ENCODE peak calls at places on chromosomes 7 and 10, in eight cellular contexts. One of them, this sample, is unnamed.

GRCh38 chr7:102446387-102447156 is 13.2 kb downstream of the ORAI2 start:
- DNase-seq in pancreas: no peak
- DNase-seq in Peyer's patch: peak
- DNase-seq in substantia nigra: no peak
- DNase-seq in PC-9: no peak
- DNase-seq in GM23248: no peak
- DNase-seq in CD4-positive, alpha-beta T cell: no peak
- DNase-seq in fibroblast of lung: no peak
- DNase-seq in this sample: no peak

GRCh38 chr10:55024718-55025117 is 223.7 kb upstream of the PCDH15 start:
- DNase-seq in fibroblast of lung: peak
- DNase-seq in PC-9: no peak
- DNase-seq in CD4-positive, alpha-beta T cell: no peak
- DNase-seq in GM23248: peak
- DNase-seq in substantia nigra: no peak
- DNase-seq in Peyer's patch: no peak
- DNase-seq in pancreas: no peak
- DNase-seq in this sample: no peak

GRCh38 chr10:36538945-36539586 is 586.3 kb upstream of the ANKRD30A start:
- DNase-seq in Peyer's patch: no peak
- DNase-seq in pancreas: no peak
- DNase-seq in CD4-positive, alpha-beta T cell: no peak
- DNase-seq in GM23248: peak
- DNase-seq in substantia nigra: no peak
- DNase-seq in PC-9: peak
- DNase-seq in fibroblast of lung: peak
- DNase-seq in this sample: no peak

GRCh38 chr7:42283553-42283952 is 46.5 kb upstream of the GLI3 start:
- DNase-seq in Peyer's patch: no peak
- DNase-seq in PC-9: no peak
- DNase-seq in substantia nigra: no peak
- DNase-seq in CD4-positive, alpha-beta T cell: no peak
- DNase-seq in GM23248: peak
- DNase-seq in pancreas: no peak
- DNase-seq in fibroblast of lung: no peak
- DNase-seq in this sample: no peak

GRCh38 chr7:48424731-48425130 is 253.5 kb downstream of the ABCA13 start:
- DNase-seq in substantia nigra: no peak
- DNase-seq in Peyer's patch: no peak
- DNase-seq in CD4-positive, alpha-beta T cell: no peak
- DNase-seq in PC-9: peak
- DNase-seq in pancreas: no peak
- DNase-seq in fibroblast of lung: peak
- DNase-seq in GM23248: peak
- DNase-seq in this sample: no peak

GRCh38 chr7:70352088-70352487 is 753.8 kb downstream of the AUTS2 start:
- DNase-seq in PC-9: no peak
- DNase-seq in substantia nigra: no peak
- DNase-seq in GM23248: no peak
- DNase-seq in CD4-positive, alpha-beta T cell: no peak
- DNase-seq in pancreas: no peak
- DNase-seq in Peyer's patch: no peak
- DNase-seq in fibroblast of lung: no peak
- DNase-seq in this sample: no peak

GRCh38 chr7:155296788-155297516 is 726 bp upstream of the INSIG1 start:
- DNase-seq in pancreas: peak
- DNase-seq in Peyer's patch: peak
- DNase-seq in PC-9: peak
- DNase-seq in GM23248: peak
- DNase-seq in substantia nigra: peak
- DNase-seq in CD4-positive, alpha-beta T cell: peak
- DNase-seq in fibroblast of lung: peak
- DNase-seq in this sample: no peak

GRCh38 chr7:42856605-42856987 is 55.3 kb downstream of the C7orf25 start:
- DNase-seq in CD4-positive, alpha-beta T cell: no peak
- DNase-seq in substantia nigra: no peak
- DNase-seq in fibroblast of lung: no peak
- DNase-seq in pancreas: no peak
- DNase-seq in Peyer's patch: no peak
- DNase-seq in GM23248: peak
- DNase-seq in PC-9: no peak
- DNase-seq in this sample: no peak

GRCh38 chr10:25600651-25601050 is 333.4 kb upstream of the MYO3A start:
- DNase-seq in CD4-positive, alpha-beta T cell: no peak
- DNase-seq in PC-9: no peak
- DNase-seq in GM23248: no peak
- DNase-seq in fibroblast of lung: no peak
- DNase-seq in Peyer's patch: no peak
- DNase-seq in substantia nigra: no peak
- DNase-seq in pancreas: no peak
- DNase-seq in this sample: no peak

GRCh38 chr10:132066812-132067211 is 1.1 kb downstream of the JAKMIP3 start:
- DNase-seq in pancreas: no peak
- DNase-seq in Peyer's patch: no peak
- DNase-seq in CD4-positive, alpha-beta T cell: no peak
- DNase-seq in substantia nigra: no peak
- DNase-seq in GM23248: no peak
- DNase-seq in PC-9: no peak
- DNase-seq in fibroblast of lung: no peak
- DNase-seq in this sample: no peak

GRCh38 chr10:132064082-132064755 is 1.5 kb upstream of the JAKMIP3 start:
- DNase-seq in pancreas: no peak
- DNase-seq in PC-9: no peak
- DNase-seq in GM23248: no peak
- DNase-seq in substantia nigra: peak
- DNase-seq in fibroblast of lung: no peak
- DNase-seq in CD4-positive, alpha-beta T cell: no peak
- DNase-seq in Peyer's patch: no peak
- DNase-seq in this sample: peak

GRCh38 chr10:132064771-132065437 is 842 bp upstream of the JAKMIP3 start:
- DNase-seq in fibroblast of lung: no peak
- DNase-seq in Peyer's patch: no peak
- DNase-seq in GM23248: no peak
- DNase-seq in CD4-positive, alpha-beta T cell: no peak
- DNase-seq in substantia nigra: no peak
- DNase-seq in PC-9: no peak
- DNase-seq in pancreas: no peak
- DNase-seq in this sample: no peak

GRCh38 chr10:132065491-132066105 is at the start of gene JAKMIP3:
- DNase-seq in substantia nigra: peak
- DNase-seq in CD4-positive, alpha-beta T cell: no peak
- DNase-seq in Peyer's patch: no peak
- DNase-seq in fibroblast of lung: peak
- DNase-seq in GM23248: peak
- DNase-seq in pancreas: peak
- DNase-seq in PC-9: peak
- DNase-seq in this sample: peak

DNA sequence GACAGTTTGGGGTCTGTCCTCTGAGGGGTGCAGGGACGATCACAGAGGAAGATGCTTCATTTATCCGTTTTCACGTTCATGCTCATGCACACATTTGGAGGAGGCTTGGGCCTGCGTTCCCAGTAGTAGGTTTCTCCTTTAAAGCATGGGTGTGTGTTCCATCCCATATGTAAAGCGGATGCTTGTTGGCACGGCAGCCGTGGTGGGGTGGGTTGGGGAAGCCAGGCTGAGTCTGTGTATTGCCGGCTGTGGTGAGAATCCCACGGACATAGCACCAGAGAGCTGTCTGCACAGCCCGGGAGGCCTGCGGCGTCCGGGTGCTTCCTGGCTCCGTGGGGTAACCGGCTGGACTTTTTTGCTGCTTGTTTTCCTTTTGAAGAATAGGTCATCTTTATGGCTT is 440 bp downstream of the JAKMIP3 start:
- DNase-seq in Peyer's patch: no peak
- DNase-seq in PC-9: no peak
- DNase-seq in GM23248: peak
- DNase-seq in fibroblast of lung: no peak
- DNase-seq in substantia nigra: no peak
- DNase-seq in pancreas: no peak
- DNase-seq in CD4-positive, alpha-beta T cell: no peak
- DNase-seq in this sample: peak
- H3K27ac ChIP-seq in Peyer's patch: peak
- H3K27ac ChIP-seq in PC-9: peak
- H3K27ac ChIP-seq in GM23248: peak
- H3K27ac ChIP-seq in fibroblast of lung: peak
- H3K27ac ChIP-seq in substantia nigra: peak
- H3K27ac ChIP-seq in pancreas: no peak
- H3K27ac ChIP-seq in CD4-positive, alpha-beta T cell: no peak
- H3K27ac ChIP-seq in this sample: peak

GRCh38 chr10:95543459-95543858 is 17.7 kb downstream of the SORBS1 start:
- DNase-seq in substantia nigra: no peak
- DNase-seq in fibroblast of lung: no peak
- DNase-seq in pancreas: no peak
- DNase-seq in GM23248: no peak
- DNase-seq in CD4-positive, alpha-beta T cell: no peak
- DNase-seq in PC-9: no peak
- DNase-seq in Peyer's patch: no peak
- DNase-seq in this sample: no peak
- H3K27ac ChIP-seq in substantia nigra: no peak
- H3K27ac ChIP-seq in fibroblast of lung: no peak
- H3K27ac ChIP-seq in pancreas: no peak
- H3K27ac ChIP-seq in GM23248: no peak
- H3K27ac ChIP-seq in CD4-positive, alpha-beta T cell: no peak
- H3K27ac ChIP-seq in PC-9: no peak
- H3K27ac ChIP-seq in Peyer's patch: peak
- H3K27ac ChIP-seq in this sample: no peak

DNA sequence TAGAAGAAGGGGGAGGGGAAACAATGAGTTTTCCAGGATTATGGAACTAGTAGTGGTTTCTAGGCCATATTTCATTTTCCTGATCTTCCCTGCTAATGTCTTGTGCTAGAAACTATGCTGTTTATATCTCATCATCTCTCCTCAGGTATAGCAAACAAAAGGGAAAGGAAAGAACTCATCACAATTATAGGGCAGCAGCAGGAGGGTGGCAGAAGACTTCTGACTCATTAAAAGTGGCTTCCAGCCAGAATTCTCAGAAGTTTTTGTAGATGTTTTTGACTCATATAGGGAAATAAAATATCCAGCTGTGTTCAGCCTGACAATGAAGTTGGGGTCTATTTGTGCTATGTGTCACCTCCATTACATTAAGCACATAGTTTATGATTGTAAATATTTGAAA is 6.5 kb downstream of the AHR start:
- DNase-seq in fibroblast of lung: peak
- DNase-seq in GM23248: peak
- DNase-seq in PC-9: peak
- DNase-seq in Peyer's patch: no peak
- DNase-seq in substantia nigra: no peak
- DNase-seq in pancreas: no peak
- DNase-seq in CD4-positive, alpha-beta T cell: peak
- DNase-seq in this sample: no peak
- H3K27ac ChIP-seq in fibroblast of lung: peak
- H3K27ac ChIP-seq in GM23248: peak
- H3K27ac ChIP-seq in PC-9: peak
- H3K27ac ChIP-seq in Peyer's patch: peak
- H3K27ac ChIP-seq in substantia nigra: no peak
- H3K27ac ChIP-seq in pancreas: peak
- H3K27ac ChIP-seq in CD4-positive, alpha-beta T cell: no peak
- H3K27ac ChIP-seq in this sample: peak

GRCh38 chr7:137927386-137927785 is 74.5 kb downstream of the CREB3L2 start:
- DNase-seq in pancreas: no peak
- DNase-seq in Peyer's patch: no peak
- DNase-seq in CD4-positive, alpha-beta T cell: no peak
- DNase-seq in substantia nigra: no peak
- DNase-seq in GM23248: no peak
- DNase-seq in fibroblast of lung: no peak
- DNase-seq in PC-9: no peak
- DNase-seq in this sample: no peak
- H3K27ac ChIP-seq in pancreas: no peak
- H3K27ac ChIP-seq in Peyer's patch: no peak
- H3K27ac ChIP-seq in CD4-positive, alpha-beta T cell: no peak
- H3K27ac ChIP-seq in substantia nigra: no peak
- H3K27ac ChIP-seq in GM23248: peak
- H3K27ac ChIP-seq in fibroblast of lung: no peak
- H3K27ac ChIP-seq in PC-9: no peak
- H3K27ac ChIP-seq in this sample: no peak

DNA sequence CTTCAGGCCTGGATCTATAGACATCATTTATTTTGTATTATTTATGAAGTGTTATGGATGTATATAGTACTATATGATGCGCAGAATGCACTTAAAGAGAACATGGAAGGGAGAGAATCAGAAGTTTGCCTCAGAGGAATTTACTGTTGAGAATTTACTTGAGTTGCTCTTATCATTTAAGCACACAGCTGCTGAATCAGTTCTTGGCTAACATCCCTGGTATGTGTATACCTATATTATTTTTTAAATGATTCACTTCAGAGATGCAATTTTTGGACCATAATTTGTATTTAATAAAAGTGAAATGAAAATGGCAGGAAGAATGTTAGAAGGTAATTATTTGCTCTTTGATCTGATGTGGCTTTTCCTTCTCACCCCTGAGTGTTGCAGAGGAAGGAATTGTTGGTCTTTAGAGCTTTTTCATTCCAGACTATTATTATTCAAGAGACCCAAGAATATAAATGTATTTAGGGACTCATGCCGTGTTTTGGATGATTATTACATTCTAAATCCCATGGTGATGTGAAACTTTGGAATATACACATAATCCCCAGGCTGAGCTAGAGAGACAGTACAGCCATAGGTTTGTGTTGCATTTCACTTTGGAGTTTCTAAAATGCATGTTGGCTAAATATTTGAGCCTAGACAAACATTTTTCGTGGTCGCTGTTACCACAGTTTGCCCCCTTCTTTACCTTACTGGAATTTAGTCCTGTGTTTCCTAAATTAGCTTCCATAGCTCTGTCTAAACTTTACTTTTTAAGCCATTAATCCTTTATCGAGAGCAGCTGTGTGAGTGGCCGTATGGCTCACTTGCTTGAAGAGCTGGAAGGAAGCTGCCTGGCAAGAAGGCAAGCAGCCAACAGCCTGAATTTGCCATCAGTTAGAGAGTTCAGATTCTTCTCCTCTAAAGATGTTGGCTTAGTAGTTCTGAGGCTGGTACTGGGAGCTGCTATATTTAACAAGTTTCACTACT is 191.8 kb downstream of the BICC1 start:
- DNase-seq in fibroblast of lung: peak
- DNase-seq in PC-9: no peak
- DNase-seq in substantia nigra: no peak
- DNase-seq in GM23248: peak
- DNase-seq in CD4-positive, alpha-beta T cell: no peak
- DNase-seq in pancreas: no peak
- DNase-seq in Peyer's patch: no peak
- DNase-seq in this sample: no peak
- H3K27ac ChIP-seq in fibroblast of lung: no peak
- H3K27ac ChIP-seq in PC-9: no peak
- H3K27ac ChIP-seq in substantia nigra: no peak
- H3K27ac ChIP-seq in GM23248: peak
- H3K27ac ChIP-seq in CD4-positive, alpha-beta T cell: no peak
- H3K27ac ChIP-seq in pancreas: no peak
- H3K27ac ChIP-seq in Peyer's patch: no peak
- H3K27ac ChIP-seq in this sample: no peak

DNA sequence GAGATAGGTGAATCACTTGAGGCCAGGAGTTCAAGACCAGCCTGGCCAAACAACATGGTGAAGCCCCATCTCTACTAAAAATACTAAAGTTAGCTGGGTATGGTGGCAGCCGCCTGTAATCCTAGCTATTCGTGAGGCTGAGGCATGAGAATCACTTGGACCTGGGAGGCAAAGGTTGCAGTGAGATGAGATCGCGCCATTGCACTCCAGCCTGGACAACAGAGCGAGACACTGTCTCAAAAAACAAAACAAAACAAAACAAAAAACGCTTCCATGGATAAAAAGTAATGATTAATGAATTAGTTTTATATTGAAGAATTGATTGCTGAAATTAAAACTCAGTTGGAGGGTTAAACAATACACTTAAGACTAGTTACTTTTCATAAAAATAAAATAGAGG is 32.3 kb downstream of the KLHDC10 start:
- DNase-seq in CD4-positive, alpha-beta T cell: no peak
- DNase-seq in Peyer's patch: no peak
- DNase-seq in PC-9: no peak
- DNase-seq in fibroblast of lung: no peak
- DNase-seq in GM23248: no peak
- DNase-seq in substantia nigra: no peak
- DNase-seq in pancreas: no peak
- DNase-seq in this sample: no peak
- H3K27ac ChIP-seq in CD4-positive, alpha-beta T cell: no peak
- H3K27ac ChIP-seq in Peyer's patch: no peak
- H3K27ac ChIP-seq in PC-9: no peak
- H3K27ac ChIP-seq in fibroblast of lung: no peak
- H3K27ac ChIP-seq in GM23248: no peak
- H3K27ac ChIP-seq in substantia nigra: no peak
- H3K27ac ChIP-seq in pancreas: no peak
- H3K27ac ChIP-seq in this sample: no peak